ENCODE peak calls at places on chromosomes 16 and 17, in four cellular contexts. Y is IMR-90, K is PC-3, Q is hepatocyte. P is an unnamed sample.

GRCh38 chr17:79983456-79983855 is 52.2 kb downstream of the TBC1D16 start:
- DNase-seq in Y (no peak), K (no peak), Q (no peak), P (no peak)

GRCh38 chr16:54270711-54271110 is 15.9 kb downstream of the IRX3 start:
- DNase-seq in Y (no peak), K (no peak), Q (no peak), P (no peak)

GRCh38 chr17:63162406-63163157 is 196.5 kb downstream of the TANC2 start:
- DNase-seq in Y (no peak), K (no peak), Q (no peak), P (no peak)

GRCh38 chr16:4767872-4768548 is 1.0 kb upstream of the ZNF500 start:
- DNase-seq in Y (peak; percentile 13), K (no peak), Q (no peak), P (no peak)

GRCh38 chr16:56193951-56194726 is 2.9 kb downstream of the GNAO1 start:
- DNase-seq in Y (peak; percentile 55), K (no peak), Q (peak; percentile 92), P (peak; percentile 95)

GRCh38 chr17:68562736-68563135 is 38.4 kb downstream of the FAM20A start:
- DNase-seq in Y (no peak), K (no peak), Q (no peak), P (no peak)

GRCh38 chr16:88914750-88915368 is 48.4 kb upstream of the PABPN1L start:
- DNase-seq in Y (peak; percentile 25), K (no peak), Q (no peak), P (no peak)

GRCh38 chr16:27625050-27625697 is 75.2 kb downstream of the KATNIP start:
- DNase-seq in Y (peak; percentile 26), K (no peak), Q (peak; percentile 48), P (no peak)

GRCh38 chr16:56350491-56351405 is 74.6 kb downstream of the AMFR start:
- DNase-seq in Y (no peak), K (no peak), Q (no peak), P (no peak)

GRCh38 chr17:31560836-31561235 is 169.4 kb downstream of the RAB11FIP4 start:
- DNase-seq in Y (no peak), K (peak; percentile 50), Q (peak; percentile 26), P (peak; percentile 67)

GRCh38 chr16:72172105-72173034 is at the start of gene PMFBP1:
- DNase-seq in Y (peak; percentile 59), K (peak; percentile 74), Q (peak; percentile 82), P (peak; percentile 79)

GRCh38 chr17:4960279-4960922 is 7.2 kb downstream of the SPAG7 start:
- DNase-seq in Y (no peak), K (no peak), Q (no peak), P (peak; percentile 36)

GRCh38 chr17:11935734-11936406 is 61.4 kb downstream of the ZNF18 start:
- DNase-seq in Y (peak; percentile 33), K (peak; percentile 92), Q (peak; percentile 71), P (peak; percentile 75)

GRCh38 chr17:40622509-40622928 is 25.1 kb downstream of the SMARCE1 start:
- DNase-seq in Y (no peak), K (no peak), Q (no peak), P (no peak)

GRCh38 chr16:66364117-66364958 is 2.2 kb upstream of the CDH5 start:
- DNase-seq in Y (no peak), K (peak; percentile 53), Q (no peak), P (peak; percentile 51)

GRCh38 chr17:80863626-80864025 is 128.0 kb upstream of the CHMP6 start:
- DNase-seq in Y (no peak), K (no peak), Q (no peak), P (no peak)

GRCh38 chr17:78737332-78737731 is 44.7 kb downstream of the CYTH1 start:
- DNase-seq in Y (peak; percentile 83), K (peak; percentile 66), Q (peak; percentile 46), P (peak; percentile 54)

GRCh38 chr17:75642221-75643032 is 9.2 kb downstream of the SMIM5 start:
- DNase-seq in Y (no peak), K (peak; percentile 60), Q (no peak), P (no peak)

GRCh38 chr16:28140788-28141618 is 70.8 kb downstream of the XPO6 start:
- DNase-seq in Y (no peak), K (no peak), Q (no peak), P (no peak)

GRCh38 chr17:1627219-1627986 is 1.2 kb downstream of the SLC43A2 start:
- DNase-seq in Y (no peak), K (no peak), Q (peak; percentile 24), P (no peak)
- H3K27ac ChIP-seq in Y (no peak overlapping the region), K (no peak overlapping the region), Q (no peak overlapping the region), P (no peak overlapping the region)

GRCh38 chr16:69940676-69941075 is 10.5 kb upstream of the CLEC18A start:
- DNase-seq in Y (no peak), K (no peak), Q (no peak), P (no peak)

GRCh38 chr16:69941251-69942098 is 9.7 kb upstream of the CLEC18A start:
- DNase-seq in Y (no peak), K (no peak), Q (no peak), P (no peak)

GRCh38 chr16:69939821-69940585 is 11.1 kb upstream of the CLEC18A start:
- DNase-seq in Y (no peak), K (no peak), Q (no peak), P (no peak)

GRCh38 chr16:69942627-69943170 is 8.4 kb upstream of the CLEC18A start:
- DNase-seq in Y (no peak), K (no peak), Q (no peak), P (peak; percentile 40)

GRCh38 chr16:69942099-69942491 is 9.0 kb upstream of the CLEC18A start:
- DNase-seq in Y (no peak), K (no peak), Q (no peak), P (no peak)
- H3K4me1 ChIP-seq in Y (no peaks in the 10 kb centered on the region), K (no peaks in the 10 kb centered on the region), Q (peaks cover 4% of the 10 kb centered on the region), P (no peaks in the 10 kb centered on the region)

GRCh38 chr16:24164402-24164801 is 91.7 kb upstream of the CACNG3 start:
- DNase-seq in Y (no peak), K (no peak), Q (no peak), P (no peak)
- H3K4me2 ChIP-seq in Y (no peak overlapping the region), K (no peak overlapping the region), Q (no peak overlapping the region), P (no peak overlapping the region)

DNA sequence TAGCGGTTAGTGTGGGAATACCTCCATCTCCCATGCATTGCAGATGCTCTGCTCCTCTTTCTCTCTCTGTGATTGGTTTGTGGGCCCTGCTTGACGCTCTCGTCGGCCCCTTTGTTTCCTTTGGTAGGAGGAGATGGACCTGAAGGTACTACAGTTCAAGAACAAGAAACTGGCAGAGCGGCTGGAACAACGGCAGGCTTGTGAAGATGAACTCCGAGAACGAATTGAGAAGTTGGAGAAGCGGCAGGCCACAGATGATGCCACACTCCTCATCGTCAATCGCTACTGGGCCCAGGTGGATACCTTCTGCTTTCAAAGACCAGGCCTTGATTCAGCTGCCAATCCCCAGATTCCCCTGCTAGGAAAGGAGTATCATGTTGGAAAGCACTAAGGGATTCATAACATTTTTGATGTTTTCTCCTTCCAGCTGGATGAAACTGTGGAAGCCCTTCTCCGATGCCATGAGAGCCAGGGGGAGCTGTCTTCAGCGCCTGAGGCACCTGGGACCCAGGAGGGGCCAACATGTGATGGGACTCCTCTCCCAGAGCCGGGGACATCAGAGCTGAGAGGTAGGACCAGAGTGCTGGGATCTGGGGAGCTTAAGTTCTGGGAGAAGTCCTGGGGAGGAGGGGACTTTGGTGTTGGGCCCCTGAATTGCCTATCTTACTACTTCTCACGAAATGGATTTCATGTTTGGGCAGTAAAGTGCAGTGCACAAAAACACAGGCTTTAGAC is 1.0 kb downstream of the RNF40 start:
- DNase-seq in Y (no peak), K (no peak), Q (no peak), P (no peak)
- H3K27ac ChIP-seq in Y (no peak overlapping the region), K (no peak overlapping the region), Q (peak overlapping the region; percentile 69), P (no peak overlapping the region)

GRCh38 chr17:21213005-21213404 is 956 bp downstream of the TMEM11 start:
- DNase-seq in Y (no peak), K (no peak), Q (no peak), P (no peak)
- H3K4me1 ChIP-seq in Y (peaks cover 8% of the 10 kb centered on the region), K (peaks cover 46% of the 10 kb centered on the region), Q (peaks cover 23% of the 10 kb centered on the region), P (peaks cover 7% of the 10 kb centered on the region)

P was measured in mesendoderm.